ENCODE peak calls at places on chromosomes 7 and 10, in ten cellular contexts. C is cardiac muscle cell; Z is WTC11; T is left ventricle myocardium inferior; P is progenitor cell of endocrine pancreas; Q is BJ; K is CD8-positive, alpha-beta T cell; B is IMR-90; J is tibial artery; F is lower lobe of right lung. I is an unnamed sample.

GRCh38 chr7:158325530-158326381 is 261.9 kb downstream of the PTPRN2 start:
- DNase-seq in Z (peak; percentile 89), F (no peak), K (no peak), P (peak; percentile 74), T (no peak), Q (no peak), B (no peak), C (no peak), J (no peak), I (no peak)

GRCh38 chr7:69108041-69108440 is 490.2 kb upstream of the AUTS2 start:
- DNase-seq in Z (no peak), C (no peak), Q (no peak), J (no peak), T (no peak), F (no peak), B (no peak), K (no peak), P (no peak), I (no peak)

GRCh38 chr10:73635781-73636180 is 5.5 kb downstream of the MYOZ1 start:
- DNase-seq in B (no peak), Q (no peak), T (no peak), C (no peak), Z (no peak), P (no peak), J (no peak), F (no peak), K (no peak), I (no peak)

GRCh38 chr10:11678074-11678793 is 63.9 kb upstream of the ECHDC3 start:
- DNase-seq in Z (no peak), J (no peak), P (no peak), K (no peak), B (no peak), T (no peak), C (peak; percentile 53), F (peak; percentile 22), Q (no peak), I (peak; percentile 51)

GRCh38 chr7:134935701-134936100 is 50.6 kb upstream of the AGBL3 start:
- DNase-seq in T (no peak), K (no peak), Q (no peak), B (peak; percentile 51), P (no peak), J (no peak), Z (no peak), C (no peak), F (no peak), I (no peak)

GRCh38 chr7:101536232-101536631 is 92.9 kb downstream of the MYL10 start:
- DNase-seq in F (no peak), Z (no peak), P (no peak), Q (no peak), K (no peak), C (peak; percentile 13), T (peak; percentile 40), B (no peak), J (no peak), I (no peak)

GRCh38 chr10:36779238-36779846 is 346.1 kb upstream of the ANKRD30A start:
- DNase-seq in C (peak; percentile 84), B (peak; percentile 81), K (no peak), P (peak; percentile 35), F (no peak), Q (peak; percentile 16), T (no peak), J (no peak), Z (peak; percentile 24), I (no peak)

GRCh38 chr7:31991846-31992245 is 78.4 kb downstream of the PDE1C start:
- DNase-seq in K (no peak), Q (no peak), B (peak; percentile 40), J (no peak), C (no peak), F (no peak), T (no peak), Z (no peak), P (no peak), I (no peak)

GRCh38 chr7:33043875-33044718 is 18.5 kb downstream of the NT5C3A start:
- DNase-seq in Q (no peak), Z (no peak), K (no peak), T (no peak), J (no peak), F (no peak), C (peak; percentile 43), P (no peak), B (no peak), I (no peak)

GRCh38 chr10:103445767-103446567 is 6.2 kb downstream of the CALHM2 start:
- DNase-seq in Q (no peak), J (peak; percentile 96), F (no peak), B (peak; percentile 52), C (peak; percentile 84), Z (no peak), T (peak; percentile 82), P (no peak), K (no peak), I (no peak)

GRCh38 chr10:124074471-124075109 is 18.8 kb downstream of the CHST15 start:
- DNase-seq in Q (no peak), K (peak; percentile 49), B (no peak), Z (no peak), P (no peak), F (peak; percentile 66), C (no peak), T (peak; percentile 30), J (no peak), I (no peak)

GRCh38 chr10:76444034-76444800 is 1012.8 kb downstream of the LRMDA start:
- DNase-seq in T (peak; percentile 26), B (peak; percentile 13), K (no peak), F (no peak), J (peak; percentile 69), C (peak; percentile 44), Z (no peak), Q (no peak), P (no peak), I (no peak)

GRCh38 chr10:59561397-59562121 is 148.1 kb downstream of the SLC16A9 start:
- DNase-seq in Z (no peak), Q (no peak), T (no peak), P (no peak), C (peak; percentile 56), J (no peak), B (peak; percentile 17), K (no peak), F (no peak), I (no peak)

GRCh38 chr10:7054915-7055314 is 355.9 kb downstream of the SFMBT2 start:
- DNase-seq in J (no peak), K (no peak), F (no peak), C (no peak), T (no peak), B (peak; percentile 24), P (no peak), Q (no peak), Z (peak; percentile 26), I (no peak)

GRCh38 chr10:46541017-46541661 is 15.3 kb downstream of the GPRIN2 start:
- DNase-seq in P (peak; percentile 80), F (peak; percentile 76), Q (no peak), B (no peak), J (peak; percentile 67), K (no peak), T (peak; percentile 37), Z (peak; percentile 81), C (peak; percentile 51), I (peak; percentile 10)

GRCh38 chr10:110709444-110709828 is 65.3 kb downstream of the RBM20 start:
- DNase-seq in P (no peak), C (no peak), B (no peak), F (no peak), K (no peak), Q (no peak), T (no peak), Z (no peak), J (no peak), I (no peak)

GRCh38 chr10:124600051-124600880 is 138.6 kb downstream of the LHPP start:
- DNase-seq in Q (no peak), P (no peak), F (no peak), J (no peak), B (no peak), C (no peak), K (no peak), Z (no peak), T (no peak), I (peak; percentile 26)

GRCh38 chr10:104122273-104123107 is 519 bp downstream of the SFR1 start:
- DNase-seq in B (peak; percentile 2), T (peak; percentile 21), C (peak; percentile 18), P (no peak), F (no peak), Q (no peak), K (no peak), Z (no peak), J (no peak), I (no peak)

GRCh38 chr7:85851571-85852193 is 664.8 kb upstream of the SEMA3D start:
- DNase-seq in Z (no peak), P (no peak), K (no peak), C (peak; percentile 81), Q (peak; percentile 11), T (no peak), F (no peak), B (peak; percentile 69), J (no peak), I (no peak)
- TF ChIP-seq CTCF in Z (no peak), P (peak; percentile 70), K (no peak), C (peak; percentile 52), Q (peak; percentile 51), T (peak; percentile 37), F (peak; percentile 31), B (peak; percentile 57), J (no peak), I (no peak)

DNA sequence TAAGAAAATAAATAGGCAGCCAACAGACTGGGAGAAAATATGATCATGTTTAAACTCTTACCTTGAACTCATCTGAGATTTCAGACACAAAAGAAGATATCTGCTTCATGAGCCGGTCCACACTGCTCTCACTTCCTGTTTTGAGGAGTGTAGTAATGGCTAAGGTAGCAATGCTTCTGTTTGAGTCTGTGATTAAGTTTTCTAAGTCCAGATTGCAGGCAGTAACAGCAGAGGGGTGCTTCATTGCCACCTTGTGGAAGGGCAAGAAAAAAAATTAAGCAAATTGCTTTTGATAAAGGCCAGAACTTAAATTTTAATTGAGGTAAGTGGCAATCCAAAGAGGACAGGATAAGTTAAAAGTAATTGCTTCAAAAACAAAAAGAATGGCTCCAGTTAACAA is 69.1 kb downstream of the MEST start:
- DNase-seq in Z (no peak), Q (no peak), P (no peak), B (peak; percentile 43), T (no peak), C (peak; percentile 62), F (no peak), J (no peak), K (no peak), I (no peak)
- TF ChIP-seq CTCF in Z (no peak), Q (peak; percentile 48), P (no peak), B (peak; percentile 36), T (no peak), C (peak; percentile 26), F (peak; percentile 21), J (no peak), K (no peak), I (no peak)

DNA sequence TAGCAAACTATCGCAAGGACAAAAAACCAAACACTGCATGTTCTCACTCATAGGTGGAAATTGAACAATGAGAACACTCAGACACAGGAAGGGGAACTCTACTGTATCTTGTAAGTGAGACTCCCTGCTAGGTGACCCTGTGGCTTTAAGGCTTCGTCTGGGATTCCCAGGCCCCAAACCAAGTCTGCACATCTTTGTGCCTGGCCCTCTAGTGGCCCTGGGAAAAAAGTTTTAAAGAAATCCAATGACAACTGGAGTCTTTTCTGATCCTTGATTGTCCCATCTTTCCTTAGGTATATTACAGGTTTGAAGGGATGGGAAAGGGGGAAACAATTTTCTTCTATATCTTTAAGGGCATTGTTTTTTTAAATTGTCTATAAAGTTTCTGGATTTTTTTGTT is 10.6 kb upstream of the LIPM start:
- DNase-seq in Z (peak; percentile 34), P (no peak), J (no peak), Q (no peak), B (peak; percentile 8), T (no peak), C (peak; percentile 32), F (no peak), K (no peak), I (no peak)
- TF ChIP-seq CTCF in Z (no peak), P (peak; percentile 71), J (peak; percentile 6), Q (peak; percentile 56), B (peak; percentile 42), T (peak; percentile 60), C (peak; percentile 44), F (peak; percentile 27), K (no peak), I (no peak)

GRCh38 chr7:99766484-99767099 is 17.4 kb downstream of the CYP3A4 start:
- DNase-seq in K (no peak), Q (no peak), F (no peak), C (no peak), J (no peak), B (no peak), T (no peak), Z (no peak), P (no peak), I (no peak)
- TF ChIP-seq CTCF in K (no peak), Q (no peak), F (no peak), C (no peak), J (no peak), B (no peak), T (no peak), Z (no peak), P (no peak), I (no peak)

I was measured in activated B cell treated with CpG ODN at 0.5 μM for 24 hours.